ENCODE peak calls at places on chromosomes 3 and 15, in eight cellular contexts. D is fibroblast of lung, X is nephron progenitor cell, N is stomach, U is cardiac fibroblast, O is GM12878, W is H9, C is choroid plexus epithelial cell. F is an unnamed sample.

GRCh38 chr15:42494998-42495360 is 455 bp upstream of the SNAP23 start:
- DNase-seq in D (peak; percentile 63), X (no peak), N (peak; percentile 47), U (peak; percentile 84), O (no peak), W (no peak), C (peak; percentile 63), F (peak; percentile 87)

GRCh38 chr15:64622410-64623260 is 152.8 kb downstream of the RBPMS2 start:
- DNase-seq in D (no peak), X (no peak), N (no peak), U (no peak), O (peak; percentile 96), W (no peak), C (no peak), F (no peak)

GRCh38 chr15:77582763-77583162 is 49.9 kb downstream of the LINGO1 start:
- DNase-seq in D (no peak), X (peak; percentile 42), N (no peak), U (no peak), O (no peak), W (no peak), C (no peak), F (no peak)

GRCh38 chr3:195836736-195837135 is 25.0 kb upstream of the MUC4 start:
- DNase-seq in D (no peak), X (no peak), N (no peak), U (no peak), O (no peak), W (no peak), C (no peak), F (no peak)

GRCh38 chr3:115961390-115961789 is 338.1 kb downstream of the GAP43 start:
- DNase-seq in D (no peak), X (no peak), N (no peak), U (peak; percentile 17), O (no peak), W (no peak), C (no peak), F (peak; percentile 12)

GRCh38 chr15:98734472-98735284 is 86.3 kb downstream of the IGF1R start:
- DNase-seq in D (peak; percentile 28), X (peak; percentile 23), N (no peak), U (peak; percentile 39), O (no peak), W (no peak), C (peak; percentile 41), F (peak; percentile 37)

GRCh38 chr3:149453140-149453805 is 21.2 kb upstream of the TM4SF4 start:
- DNase-seq in D (no peak), X (no peak), N (no peak), U (no peak), O (no peak), W (no peak), C (no peak), F (no peak)

GRCh38 chr3:183046883-183047282 is 52.4 kb downstream of the MCCC1 start:
- DNase-seq in D (no peak), X (no peak), N (no peak), U (no peak), O (no peak), W (no peak), C (no peak), F (no peak)

GRCh38 chr3:4426782-4427344 is 40.2 kb downstream of the SUMF1 start:
- DNase-seq in D (peak; percentile 92), X (peak; percentile 24), N (no peak), U (peak; percentile 95), O (peak; percentile 91), W (no peak), C (peak; percentile 98), F (peak; percentile 84)

GRCh38 chr15:58014470-58014869 is 51.0 kb downstream of the ALDH1A2 start:
- DNase-seq in D (no peak), X (no peak), N (no peak), U (no peak), O (no peak), W (no peak), C (no peak), F (no peak)

GRCh38 chr3:159158213-159158612 is 356.4 kb downstream of the MFSD1 start:
- DNase-seq in D (no peak), X (no peak), N (no peak), U (no peak), O (no peak), W (no peak), C (peak; percentile 36), F (peak; percentile 55)

GRCh38 chr3:46208167-46208704 is at the start of gene CCR1:
- DNase-seq in D (peak; percentile 58), X (peak; percentile 13), N (no peak), U (peak; percentile 35), O (peak; percentile 92), W (peak; percentile 61), C (peak; percentile 71), F (peak; percentile 20)

GRCh38 chr15:85480923-85481322 is 100.5 kb downstream of the AKAP13 start:
- DNase-seq in D (no peak), X (no peak), N (no peak), U (no peak), O (no peak), W (no peak), C (no peak), F (no peak)
- TF ChIP-seq CTCF in D (no peak), X (no peak), N (no peak), U (no peak), O (no peak), W (no peak), C (no peak), F (no peak)

GRCh38 chr3:15974647-15975046 is 176.9 kb upstream of the ANKRD28 start:
- DNase-seq in D (no peak), X (no peak), N (no peak), U (no peak), O (no peak), W (peak; percentile 80), C (no peak), F (no peak)
- TF ChIP-seq CTCF in D (no peak), X (peak; percentile 14), N (no peak), U (peak; percentile 21), O (peak; percentile 0), W (peak; percentile 78), C (peak; percentile 17), F (no peak)

GRCh38 chr3:173216063-173216462 is 75.0 kb upstream of the SPATA16 start:
- DNase-seq in D (no peak), X (no peak), N (peak; percentile 57), U (no peak), O (no peak), W (no peak), C (no peak), F (no peak)

GRCh38 chr3:173217127-173217526 is 76.1 kb upstream of the SPATA16 start:
- DNase-seq in D (peak; percentile 17), X (no peak), N (no peak), U (peak; percentile 20), O (no peak), W (no peak), C (peak; percentile 9), F (no peak)

GRCh38 chr3:173225351-173225750 is 84.3 kb upstream of the SPATA16 start:
- DNase-seq in D (no peak), X (no peak), N (no peak), U (no peak), O (no peak), W (no peak), C (no peak), F (no peak)

DNA sequence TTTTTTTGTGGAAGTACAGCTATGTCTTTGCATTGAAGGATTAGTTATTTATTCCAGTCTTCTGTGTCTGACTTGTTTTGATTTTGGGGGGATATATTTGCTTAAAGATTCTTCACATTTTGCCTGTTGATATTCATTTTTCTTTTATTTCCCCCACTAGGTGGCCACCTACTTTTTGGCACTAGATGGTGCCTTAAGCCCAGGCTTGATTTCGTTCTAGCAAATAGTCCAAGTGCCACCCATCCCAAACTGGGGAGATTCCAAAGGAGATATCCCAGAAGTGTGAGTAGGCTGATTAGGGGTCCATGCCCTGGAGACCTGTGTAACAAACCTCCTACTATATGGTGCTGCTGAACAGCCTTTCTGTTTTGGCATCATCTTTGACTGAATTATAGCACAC is 80.0 kb upstream of the SPATA16 start:
- DNase-seq in D (peak; percentile 2), X (no peak), N (no peak), U (peak; percentile 3), O (no peak), W (no peak), C (peak; percentile 6), F (peak; percentile 0)
- TF ChIP-seq CTCF in D (no peak), X (peak; percentile 18), N (no peak), U (peak; percentile 23), O (peak; percentile 36), W (peak; percentile 65), C (peak; percentile 36), F (no peak)

DNA sequence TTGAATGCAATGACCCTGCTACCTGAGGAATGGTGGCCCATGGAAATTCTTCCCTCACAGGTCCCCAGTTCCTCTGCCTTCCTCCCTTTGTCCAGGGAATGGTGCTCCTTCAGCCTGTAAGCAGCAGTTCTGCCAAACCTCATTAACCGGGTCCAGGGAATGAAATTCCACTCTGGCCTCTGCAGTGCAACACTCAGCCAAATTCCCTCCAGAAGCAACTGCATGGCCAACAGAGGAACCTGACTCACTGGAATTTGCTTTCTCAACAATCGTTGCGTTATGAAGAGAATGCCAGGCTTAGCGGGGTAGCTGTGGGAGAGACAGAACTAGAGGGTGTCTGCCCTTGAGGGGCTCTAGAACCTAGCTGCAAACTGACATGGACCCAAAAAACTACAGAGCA is 449.4 kb upstream of the PROK2 start:
- DNase-seq in D (peak; percentile 73), X (no peak), N (no peak), U (peak; percentile 90), O (no peak), W (no peak), C (peak; percentile 76), F (peak; percentile 96)
- TF ChIP-seq CTCF in D (no peak), X (no peak), N (no peak), U (no peak), O (no peak), W (no peak), C (no peak), F (no peak)

GRCh38 chr3:51279448-51279847 is 105.6 kb upstream of the MANF start:
- DNase-seq in D (no peak), X (no peak), N (no peak), U (no peak), O (no peak), W (no peak), C (no peak), F (no peak)

GRCh38 chr3:51280171-51280570 is 104.9 kb upstream of the MANF start:
- DNase-seq in D (no peak), X (no peak), N (no peak), U (no peak), O (no peak), W (no peak), C (no peak), F (no peak)

GRCh38 chr3:51283421-51283820 is 101.7 kb upstream of the MANF start:
- DNase-seq in D (no peak), X (no peak), N (no peak), U (no peak), O (no peak), W (no peak), C (no peak), F (no peak)

DNA sequence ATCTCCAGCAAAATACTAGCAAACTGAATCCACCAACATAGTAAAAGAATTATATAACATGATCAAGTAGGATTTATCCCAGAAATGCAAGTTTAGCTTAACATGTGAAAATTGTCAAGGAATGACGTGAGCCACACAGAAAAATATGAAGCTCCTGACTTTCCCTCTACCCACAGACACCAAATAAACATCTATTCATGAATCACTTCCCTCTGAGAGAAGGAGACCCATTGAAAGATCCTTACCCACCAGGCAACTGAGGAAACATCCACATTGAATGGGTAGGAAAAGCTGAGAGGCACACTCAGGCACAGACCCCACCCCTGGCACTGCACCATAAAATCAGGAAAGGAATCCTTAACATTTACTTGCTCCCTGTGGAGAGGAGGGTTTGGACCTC is 102.2 kb upstream of the MANF start:
- DNase-seq in D (peak; percentile 8), X (no peak), N (no peak), U (no peak), O (no peak), W (no peak), C (peak; percentile 8), F (peak; percentile 16)
- TF ChIP-seq CTCF in D (no peak), X (no peak), N (no peak), U (no peak), O (no peak), W (no peak), C (no peak), F (no peak)

F was measured in fibroblast of the aortic adventitia.